ENCODE peak calls at places on chromosomes 12 and 14, in seven cellular contexts. B is body of pancreas, W is cardiac fibroblast, A is neural progenitor cell, C is mammary epithelial cell, J is ovary, P is tibial artery. Y is an unnamed sample.

GRCh38 chr12:113697646-113698504 is 226.2 kb upstream of the LHX5 start:
- DNase-seq in B (peak), W (no peak), A (peak), C (no peak), J (no peak), P (no peak), Y (no peak)

GRCh38 chr12:126093911-126094310 is 1028.7 kb downstream of the AACS start:
- DNase-seq in B (no peak), W (peak), A (peak), C (no peak), J (no peak), P (no peak), Y (peak)

GRCh38 chr14:76837524-76837923 is 11.3 kb downstream of the LRRC74A start:
- DNase-seq in B (no peak), W (no peak), A (peak), C (no peak), J (no peak), P (no peak), Y (no peak)

GRCh38 chr12:54428050-54429013 is 9.3 kb upstream of the ITGA5 start:
- DNase-seq in B (no peak), W (peak), A (no peak), C (peak), J (no peak), P (peak), Y (peak)

GRCh38 chr14:35044939-35045797 is 904 bp upstream of the FAM177A1 start:
- DNase-seq in B (no peak), W (peak), A (no peak), C (no peak), J (no peak), P (no peak), Y (no peak)

GRCh38 chr12:130591736-130592135 is 124.4 kb downstream of the RIMBP2 start:
- DNase-seq in B (no peak), W (no peak), A (no peak), C (no peak), J (no peak), P (no peak), Y (no peak)

GRCh38 chr14:73235531-73236155 is 1.7 kb upstream of the PAPLN start:
- DNase-seq in B (no peak), W (peak), A (peak), C (no peak), J (peak), P (no peak), Y (peak)

GRCh38 chr12:11758838-11759509 is 109.5 kb downstream of the ETV6 start:
- DNase-seq in B (no peak), W (peak), A (peak), C (no peak), J (no peak), P (peak), Y (peak)

GRCh38 chr12:67540920-67541624 is 107.5 kb upstream of the DYRK2 start:
- DNase-seq in B (no peak), W (no peak), A (no peak), C (peak), J (no peak), P (no peak), Y (no peak)

GRCh38 chr12:1533205-1533601 is 61.2 kb downstream of the FBXL14 start:
- DNase-seq in B (no peak), W (peak), A (no peak), C (no peak), J (no peak), P (no peak), Y (peak)

GRCh38 chr12:89529738-89530137 is 3.9 kb upstream of the POC1B start:
- DNase-seq in B (no peak), W (peak), A (peak), C (peak), J (no peak), P (no peak), Y (peak)

GRCh38 chr14:50813544-50813863 is 17.5 kb downstream of the NIN start:
- DNase-seq in B (no peak), W (no peak), A (no peak), C (no peak), J (no peak), P (no peak), Y (no peak)

GRCh38 chr12:7319934-7320333 is 16.1 kb downstream of the ACSM4 start:
- DNase-seq in B (no peak), W (no peak), A (no peak), C (no peak), J (no peak), P (no peak), Y (no peak)

GRCh38 chr14:91453744-91454143 is 36.1 kb upstream of the CCDC88C start:
- DNase-seq in B (no peak), W (no peak), A (no peak), C (no peak), J (no peak), P (no peak), Y (no peak)

GRCh38 chr14:105093426-105094192 is 28.4 kb upstream of the GPR132 start:
- DNase-seq in B (peak), W (peak), A (peak), C (peak), J (peak), P (peak), Y (peak)

GRCh38 chr12:28507055-28507454 is 316.8 kb downstream of the CCDC91 start:
- DNase-seq in B (no peak), W (peak), A (no peak), C (no peak), J (no peak), P (no peak), Y (peak)

GRCh38 chr14:24052656-24053547 is 1.1 kb downstream of the CARMIL3 start:
- DNase-seq in B (no peak), W (no peak), A (no peak), C (no peak), J (no peak), P (peak), Y (no peak)

GRCh38 chr12:19689226-19689625 is 249.9 kb downstream of the AEBP2 start:
- DNase-seq in B (peak), W (no peak), A (no peak), C (no peak), J (no peak), P (no peak), Y (no peak)

GRCh38 chr12:69875416-69875815 is 50.4 kb downstream of the MYRFL start:
- DNase-seq in B (no peak), W (no peak), A (peak), C (no peak), J (no peak), P (no peak), Y (no peak)

GRCh38 chr12:101566318-101566717 is 28.5 kb upstream of the MYBPC1 start:
- DNase-seq in B (no peak), W (no peak), A (peak), C (no peak), J (no peak), P (no peak), Y (no peak)

GRCh38 chr12:124428136-124428791 is 133.4 kb downstream of the RFLNA start:
- DNase-seq in B (peak), W (peak), A (no peak), C (no peak), J (no peak), P (no peak), Y (peak)

GRCh38 chr12:19683178-19683927 is 244.1 kb downstream of the AEBP2 start:
- DNase-seq in B (no peak), W (peak), A (no peak), C (no peak), J (no peak), P (no peak), Y (peak)

GRCh38 chr12:68080577-68080976 is 79.0 kb downstream of the IFNG start:
- DNase-seq in B (no peak), W (no peak), A (peak), C (no peak), J (no peak), P (no peak), Y (no peak)

GRCh38 chr12:67545298-67545697 is 103.2 kb upstream of the DYRK2 start:
- DNase-seq in B (no peak), W (no peak), A (no peak), C (no peak), J (no peak), P (no peak), Y (no peak)

GRCh38 chr12:52036587-52037171 is 14.6 kb upstream of the NR4A1 start:
- DNase-seq in B (peak), W (peak), A (peak), C (peak), J (peak), P (peak), Y (peak)

GRCh38 chr12:93526786-93527428 is 45.6 kb upstream of the SOCS2 start:
- DNase-seq in B (no peak), W (peak), A (peak), C (peak), J (no peak), P (no peak), Y (peak)

GRCh38 chr12:71710276-71711125 is 24.6 kb downstream of the TMEM19 start:
- DNase-seq in B (no peak), W (peak), A (no peak), C (peak), J (no peak), P (no peak), Y (peak)

GRCh38 chr12:105032703-105033357 is 46.7 kb downstream of the NOPCHAP1 start:
- DNase-seq in B (no peak), W (peak), A (no peak), C (no peak), J (no peak), P (no peak), Y (no peak)

GRCh38 chr12:49017764-49018281 is 753 bp downstream of the PRKAG1 start:
- DNase-seq in B (no peak), W (peak), A (no peak), C (no peak), J (no peak), P (no peak), Y (no peak)

GRCh38 chr12:55797068-55797467 is 20.5 kb downstream of the SARNP start:
- DNase-seq in B (peak), W (peak), A (peak), C (peak), J (no peak), P (no peak), Y (peak)

GRCh38 chr14:50000215-50001145 is 107.6 kb downstream of the ARF6 start:
- DNase-seq in B (peak), W (peak), A (peak), C (peak), J (peak), P (peak), Y (peak)

GRCh38 chr14:55814873-55815272 is 234.9 kb downstream of the KTN1 start:
- DNase-seq in B (no peak), W (peak), A (no peak), C (no peak), J (no peak), P (no peak), Y (peak)

GRCh38 chr12:130351331-130351730 is 13.6 kb downstream of the PIWIL1 start:
- DNase-seq in B (no peak), W (no peak), A (no peak), C (peak), J (no peak), P (no peak), Y (no peak)

DNA sequence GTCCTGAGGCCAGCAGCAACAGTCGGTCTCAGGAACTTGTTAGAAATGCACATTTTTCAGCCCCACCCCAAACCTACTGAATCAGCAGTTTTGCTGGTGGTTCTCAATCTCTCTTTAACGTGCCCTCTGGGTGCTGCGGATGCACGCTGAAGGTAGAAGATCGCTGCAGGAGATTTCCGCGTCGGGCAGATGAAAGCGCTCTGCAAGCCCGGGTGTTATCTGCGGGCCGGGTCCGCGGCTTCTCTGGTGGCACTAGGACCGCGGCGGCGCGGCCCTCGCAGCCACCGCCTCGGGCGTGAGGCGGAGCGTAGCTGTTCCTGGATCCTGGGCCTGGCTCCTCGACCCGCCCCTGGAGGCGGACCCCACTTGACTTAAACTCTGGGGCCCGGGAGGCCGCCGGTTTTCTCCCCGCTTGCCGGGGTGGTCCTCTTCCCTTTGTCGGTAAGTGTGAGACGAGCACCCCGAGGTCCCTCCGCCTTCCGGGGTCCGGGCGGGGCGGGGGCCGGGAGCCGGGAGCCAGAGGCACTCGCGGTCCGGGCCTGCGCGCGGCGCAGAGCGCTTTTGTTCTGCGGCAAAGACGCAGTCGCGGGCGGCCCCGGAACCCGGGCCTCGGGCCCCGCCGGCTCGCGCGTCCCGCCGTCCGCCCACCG is at the start of gene RESF1:
- DNase-seq in B (peak), W (peak), A (peak), C (peak), J (peak), P (peak), Y (peak)
- TF ChIP-seq CTCF in B (no peak), W (no peak), A (no peak), C (no peak), J (no peak), P (no peak), Y (no peak)

GRCh38 chr14:71327691-71328090 is 420.4 kb downstream of the PCNX1 start:
- DNase-seq in B (no peak), W (peak), A (no peak), C (no peak), J (no peak), P (no peak), Y (no peak)

GRCh38 chr14:71321556-71322315 is 414.5 kb downstream of the PCNX1 start:
- DNase-seq in B (peak), W (peak), A (peak), C (peak), J (no peak), P (no peak), Y (peak)

GRCh38 chr14:71322660-71323250 is 415.5 kb downstream of the PCNX1 start:
- DNase-seq in B (no peak), W (peak), A (peak), C (peak), J (no peak), P (no peak), Y (peak)

GRCh38 chr14:71328183-71328582 is 420.9 kb downstream of the PCNX1 start:
- DNase-seq in B (no peak), W (no peak), A (no peak), C (no peak), J (no peak), P (no peak), Y (no peak)

DNA sequence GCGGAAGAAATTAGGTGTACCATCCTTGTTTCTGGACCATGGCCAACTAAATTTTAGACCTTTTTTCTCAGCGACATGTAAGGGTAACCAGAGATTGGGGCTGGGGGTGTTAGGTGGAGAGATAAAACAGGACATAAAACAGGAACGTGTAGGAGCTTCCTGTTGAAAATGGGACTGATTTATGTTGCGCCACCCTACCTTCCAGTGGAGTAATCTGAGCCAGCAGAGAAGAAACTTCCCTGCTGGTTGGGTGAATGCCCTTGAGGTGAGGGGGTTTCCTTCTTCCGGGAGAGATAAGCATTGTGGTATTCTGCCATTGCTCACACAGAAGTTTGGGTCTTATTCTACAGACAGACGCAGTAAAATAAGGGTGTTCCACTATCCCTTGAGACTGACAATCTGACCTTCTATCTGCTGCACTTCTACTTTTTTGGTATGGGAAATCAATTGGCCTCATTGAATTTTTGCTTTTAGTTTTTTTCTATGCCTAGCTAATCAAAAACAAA is 417.6 kb downstream of the PCNX1 start:
- DNase-seq in B (no peak), W (peak), A (peak), C (peak), J (no peak), P (no peak), Y (no peak)
- H3K4me3 ChIP-seq in B (no peak), W (no peak), A (no peak), C (no peak), J (no peak), P (peak), Y (no peak)

DNA sequence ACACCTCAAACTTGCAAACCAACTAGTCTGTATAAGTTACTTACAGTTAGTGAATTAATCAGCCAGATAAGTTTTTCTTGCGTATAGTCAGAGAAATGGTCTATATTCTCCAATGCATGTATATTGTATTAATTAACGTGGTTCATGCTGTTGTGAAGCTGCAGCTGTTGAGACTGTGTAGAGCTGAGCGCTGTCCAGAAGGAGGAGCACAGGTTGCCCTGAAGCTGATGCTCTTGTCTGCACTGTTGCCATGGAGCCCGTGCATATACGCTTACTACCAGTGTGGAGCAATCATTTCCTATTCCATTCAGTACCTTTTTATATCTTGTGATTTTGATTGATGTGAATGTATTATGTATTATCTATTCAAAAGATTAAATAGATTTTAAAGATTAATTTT is 74.3 kb upstream of the ARID2 start:
- DNase-seq in B (peak), W (peak), A (peak), C (peak), J (no peak), P (no peak), Y (no peak)
- TF ChIP-seq CTCF in B (no peak), W (no peak), A (no peak), C (peak), J (no peak), P (no peak), Y (no peak)

GRCh38 chr12:119877639-119877948 is 474 bp upstream of the CIT start:
- DNase-seq in B (no peak), W (no peak), A (no peak), C (no peak), J (no peak), P (no peak), Y (no peak)
- H3K4me3 ChIP-seq in B (no peak), W (peak), A (peak), C (peak), J (peak), P (peak), Y (peak)

GRCh38 chr12:109069307-109070231 is 17.2 kb downstream of the USP30 start:
- DNase-seq in B (no peak), W (no peak), A (peak), C (no peak), J (no peak), P (no peak), Y (no peak)

GRCh38 chr12:109065853-109066193 is 13.4 kb downstream of the USP30 start:
- DNase-seq in B (no peak), W (no peak), A (no peak), C (no peak), J (no peak), P (no peak), Y (no peak)

GRCh38 chr12:109065154-109065852 is 12.9 kb downstream of the USP30 start:
- DNase-seq in B (peak), W (no peak), A (no peak), C (no peak), J (no peak), P (no peak), Y (no peak)

GRCh38 chr12:109058773-109059172 is 6.4 kb downstream of the USP30 start:
- DNase-seq in B (no peak), W (no peak), A (no peak), C (no peak), J (no peak), P (no peak), Y (no peak)

DNA sequence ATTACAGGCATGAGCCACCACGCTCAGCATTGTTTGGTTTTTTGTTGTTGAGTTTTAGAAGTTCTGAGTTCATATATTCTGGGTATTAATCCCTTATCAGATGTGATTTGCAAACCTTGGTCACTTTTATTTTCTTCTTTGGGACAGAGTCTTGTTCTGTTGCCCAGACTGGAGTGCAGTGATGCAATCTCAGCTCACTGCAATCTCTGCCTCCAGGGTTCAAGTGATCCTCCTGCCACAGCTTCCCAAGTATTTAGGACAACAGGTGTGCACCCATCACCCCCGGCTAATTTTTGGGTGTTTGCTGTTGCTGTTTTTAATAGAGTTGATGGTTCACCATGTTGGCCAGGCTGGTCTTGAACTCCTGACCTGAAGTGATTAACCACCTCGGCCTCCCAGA is 11.8 kb downstream of the USP30 start:
- DNase-seq in B (no peak), W (no peak), A (no peak), C (no peak), J (no peak), P (no peak), Y (no peak)
- TF ChIP-seq CTCF in B (no peak), W (no peak), A (no peak), C (no peak), J (no peak), P (no peak), Y (no peak)

GRCh38 chr14:54364555-54365415 is 32.0 kb upstream of the CDKN3 start:
- DNase-seq in B (no peak), W (peak), A (no peak), C (peak), J (no peak), P (peak), Y (peak)

GRCh38 chr14:54360667-54361066 is 36.1 kb upstream of the CDKN3 start:
- DNase-seq in B (no peak), W (no peak), A (no peak), C (no peak), J (no peak), P (no peak), Y (no peak)

GRCh38 chr14:54366726-54367707 is 29.8 kb upstream of the CDKN3 start:
- DNase-seq in B (peak), W (peak), A (peak), C (peak), J (peak), P (no peak), Y (peak)

GRCh38 chr14:54362089-54362504 is 34.7 kb upstream of the CDKN3 start:
- DNase-seq in B (no peak), W (no peak), A (peak), C (no peak), J (no peak), P (no peak), Y (no peak)

DNA sequence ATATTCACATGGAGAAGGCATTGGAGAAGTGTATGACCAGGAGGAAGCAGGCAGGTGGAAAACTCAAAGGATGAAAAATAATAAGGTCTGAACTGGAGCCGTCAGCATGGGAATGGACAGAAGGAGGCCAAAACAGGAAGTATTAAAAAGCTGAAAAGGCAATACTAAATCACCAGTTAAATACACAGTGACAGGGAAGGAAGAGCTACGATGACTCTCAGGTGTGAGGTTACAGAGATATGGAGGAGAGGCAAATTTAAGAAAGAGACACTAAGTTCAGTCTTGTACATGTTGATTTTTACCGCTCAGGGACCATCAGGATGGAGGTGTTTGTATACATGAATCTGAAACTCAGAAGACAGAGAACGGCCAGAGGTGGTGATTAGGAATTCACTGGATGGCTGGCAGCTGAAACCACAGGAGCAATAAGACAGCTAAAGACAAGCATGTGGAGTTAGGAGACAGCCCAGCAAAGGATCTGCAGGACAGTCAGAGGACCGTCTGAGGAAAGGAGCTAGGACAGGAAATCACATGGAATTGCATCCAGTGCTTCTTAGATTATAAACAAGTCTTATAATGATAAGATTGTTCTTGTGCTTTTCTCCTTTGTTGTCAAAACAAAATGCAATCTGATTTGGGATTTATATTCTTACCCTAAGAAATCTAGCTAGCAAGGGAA is 33.9 kb upstream of the CDKN3 start:
- DNase-seq in B (no peak), W (no peak), A (no peak), C (no peak), J (no peak), P (no peak), Y (no peak)
- H3K4me3 ChIP-seq in B (no peak), W (no peak), A (no peak), C (no peak), J (no peak), P (no peak), Y (no peak)